ENCODE peak calls at places on chromosome 22, in four cellular contexts. V is endodermal cell; Y is body of pancreas; P is CD8-positive, alpha-beta T cell. X is an unnamed sample. For H3K9me3 and H3K4me1, the result is how much of the 10 kb centered on the place peaks cover.

GRCh38 chr22:20141186-20142077 is 9.4 kb downstream of the CCDC188 start:
- DNase-seq in V (no peak), Y (no peak), P (no peak), X (no peak)

GRCh38 chr22:20423636-20424511 is 13.8 kb downstream of the SCARF2 start:
- DNase-seq in V (no peak), Y (no peak), P (no peak), X (no peak)

GRCh38 chr22:42379961-42380537 is 52.2 kb downstream of the NFAM1 start:
- DNase-seq in V (no peak), Y (no peak), P (no peak), X (no peak)

GRCh38 chr22:38163844-38164577 is 17.6 kb downstream of the PLA2G6 start:
- DNase-seq in V (no peak), Y (no peak), P (no peak), X (peak)

GRCh38 chr22:38629108-38629507 is 27.1 kb downstream of the FAM227A start:
- DNase-seq in V (no peak), Y (no peak), P (no peak), X (no peak)

GRCh38 chr22:18978506-18978905 is 42.4 kb upstream of the PRODH start:
- DNase-seq in V (peak), Y (no peak), P (no peak), X (no peak)

GRCh38 chr22:46905415-46905814 is 143.0 kb downstream of the TBC1D22A start:
- DNase-seq in V (no peak), Y (no peak), P (no peak), X (no peak)

GRCh38 chr22:20237480-20238440 is 30.4 kb downstream of the RTN4R start:
- DNase-seq in V (no peak), Y (no peak), P (peak), X (no peak)

GRCh38 chr22:17303840-17304779 is 65.2 kb upstream of the CECR2 start:
- DNase-seq in V (no peak), Y (no peak), P (peak), X (no peak)

GRCh38 chr22:39244496-39245129 is at the start of gene PDGFB:
- DNase-seq in V (peak), Y (peak), P (no peak), X (peak)

GRCh38 chr22:23168381-23169031 is 11.8 kb upstream of the BCR start:
- DNase-seq in V (no peak), Y (no peak), P (no peak), X (no peak)

GRCh38 chr22:23609983-23610781 is 21.9 kb downstream of the DRICH1 start:
- DNase-seq in V (no peak), Y (no peak), P (no peak), X (no peak)

GRCh38 chr22:36569999-36570398 is 41.0 kb upstream of the EIF3D start:
- DNase-seq in V (peak), Y (no peak), P (no peak), X (peak)

GRCh38 chr22:44192098-44192810 is 11.5 kb downstream of the PARVG start:
- DNase-seq in V (peak), Y (no peak), P (peak), X (no peak)

GRCh38 chr22:31137721-31138120 is 2.6 kb downstream of the PLA2G3 start:
- DNase-seq in V (no peak), Y (no peak), P (no peak), X (no peak)

GRCh38 chr22:31692186-31692886 is 30.3 kb upstream of the PISD start:
- DNase-seq in V (no peak), Y (no peak), P (no peak), X (no peak)

GRCh38 chr22:36885474-36885873 is 24.7 kb downstream of the NCF4 start:
- DNase-seq in V (peak), Y (no peak), P (no peak), X (no peak)

GRCh38 chr22:28279888-28280287 is 360.8 kb upstream of the PITPNB start:
- DNase-seq in V (no peak), Y (no peak), P (no peak), X (no peak)

GRCh38 chr22:18998998-18999397 is 62.9 kb upstream of the PRODH start:
- DNase-seq in V (peak), Y (no peak), P (no peak), X (no peak)

GRCh38 chr22:20408891-20409290 is 14.9 kb downstream of the ZNF74 start:
- DNase-seq in V (peak), Y (no peak), P (no peak), X (no peak)

GRCh38 chr22:30767656-30768055 is 73.0 kb downstream of the OSBP2 start:
- DNase-seq in V (no peak), Y (no peak), P (no peak), X (no peak)

GRCh38 chr22:37762389-37762836 is 45.3 kb upstream of the GCAT start:
- DNase-seq in V (no peak), Y (no peak), P (no peak), X (no peak)

GRCh38 chr22:21725956-21726649 is 9.5 kb downstream of the YPEL1 start:
- DNase-seq in V (no peak), Y (no peak), P (no peak), X (no peak)

GRCh38 chr22:21727768-21728167 is 7.8 kb downstream of the YPEL1 start:
- DNase-seq in V (no peak), Y (no peak), P (no peak), X (no peak)

GRCh38 chr22:21728270-21728669 is 7.3 kb downstream of the YPEL1 start:
- DNase-seq in V (no peak), Y (no peak), P (no peak), X (no peak)

GRCh38 chr22:21727159-21727558 is 8.4 kb downstream of the YPEL1 start:
- DNase-seq in V (no peak), Y (no peak), P (no peak), X (no peak)

GRCh38 chr22:21726650-21727049 is 8.9 kb downstream of the YPEL1 start:
- DNase-seq in V (peak), Y (no peak), P (peak), X (peak)
- H3K9me3 ChIP-seq in V (under half), Y (under half), P (under half), X (under half)

GRCh38 chr22:48591286-48592065 is 1236.2 kb downstream of the BRD1 start:
- DNase-seq in V (no peak), Y (no peak), P (no peak), X (no peak)
- H3K4me1 ChIP-seq in V (under half), Y (under half), P (under half), X (under half)

DNA sequence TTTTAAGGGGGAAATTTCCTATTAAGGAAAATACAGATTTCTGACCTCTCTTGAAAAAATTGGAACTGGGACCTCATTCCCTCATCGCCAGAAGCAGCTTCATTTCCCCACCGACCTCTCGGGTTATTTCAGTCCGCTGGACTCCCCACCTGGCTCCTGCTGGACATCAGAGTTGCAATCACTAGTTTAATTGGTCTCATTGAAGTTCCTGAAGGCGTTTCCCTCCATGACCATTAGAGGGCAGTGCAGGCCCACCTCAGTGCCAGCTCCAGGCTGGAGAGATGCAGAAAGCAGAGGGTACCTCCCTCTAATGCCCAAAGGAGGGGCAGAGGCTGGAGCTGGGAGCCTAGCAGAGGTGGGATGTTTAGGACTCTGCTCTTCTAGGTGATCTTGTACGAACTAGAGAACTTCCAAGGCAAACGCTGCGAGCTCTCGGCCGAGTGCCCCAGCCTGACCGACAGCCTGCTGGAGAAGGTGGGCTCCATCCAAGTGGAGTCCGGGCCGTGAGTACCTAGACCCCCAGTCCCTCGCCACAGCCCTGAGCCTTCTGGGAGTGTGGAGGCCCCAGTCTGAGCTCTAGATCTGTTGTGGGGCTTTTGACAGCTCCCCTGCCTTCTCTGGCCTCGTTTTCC is 2.7 kb downstream of the CRYBB3 start:
- DNase-seq in V (peak), Y (peak), P (peak), X (peak)
- TF ChIP-seq CTCF in V (peak), Y (peak), P (peak), X (peak)

DNA sequence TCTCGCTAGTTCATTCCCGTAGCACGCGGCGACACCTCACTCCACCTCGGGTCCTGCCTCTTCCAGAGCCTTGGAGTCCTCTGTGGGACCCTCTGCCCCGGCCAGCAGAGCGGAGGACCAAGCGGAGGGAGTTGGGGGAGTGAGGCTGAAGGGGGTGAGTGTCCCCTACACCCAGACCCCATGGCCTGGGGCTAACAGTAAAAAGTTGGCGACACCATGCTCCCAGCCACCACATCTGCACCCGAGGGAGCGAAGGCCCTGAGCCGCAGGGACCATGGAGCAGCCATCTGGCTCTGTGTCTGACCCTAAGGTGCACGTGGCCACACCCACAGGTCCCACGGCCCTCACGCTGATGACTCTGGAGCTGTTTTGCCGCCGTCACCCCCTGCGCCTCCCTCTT is 293.8 kb downstream of the BRD1 start:
- DNase-seq in V (no peak), Y (no peak), P (no peak), X (no peak)
- H3K9me3 ChIP-seq in V (under half), Y (under half), P (under half), X (under half)

GRCh38 chr22:45318558-45319318 is 9.0 kb downstream of the FAM118A start:
- DNase-seq in V (no peak), Y (no peak), P (peak), X (no peak)
- H3K4me1 ChIP-seq in V (under half), Y (under half), P (under half), X (under half)

GRCh38 chr22:35517207-35517606 is 23.4 kb upstream of the RASD2 start:
- DNase-seq in V (peak), Y (no peak), P (no peak), X (no peak)
- TF ChIP-seq CTCF in V (peak), Y (no peak), P (no peak), X (no peak)

X was measured in Caco-2.